ENCODE peak calls at places on chromosomes 2 and 18, in four cellular contexts. Z is mesenchymal stem cell, C is HTR-8/SVneo, U is K562. A is an unnamed sample.

GRCh38 chr2:234565201-234565600 is 68.3 kb upstream of the ARL4C start:
- DNase-seq in Z (no peak), C (no peak), U (no peak), A (no peak)

GRCh38 chr2:85741811-85742507 is 11.8 kb upstream of the ATOH8 start:
- DNase-seq in Z (peak), C (peak), U (no peak), A (peak)

GRCh38 chr2:20476950-20477349 is 30.1 kb downstream of the RHOB start:
- DNase-seq in Z (no peak), C (no peak), U (no peak), A (no peak)

GRCh38 chr2:43220982-43221659 is 5.3 kb downstream of the ZFP36L2 start:
- DNase-seq in Z (peak), C (no peak), U (peak), A (peak)

GRCh38 chr2:240603846-240604245 is 17.3 kb downstream of the CAPN10 start:
- DNase-seq in Z (no peak), C (no peak), U (no peak), A (no peak)

GRCh38 chr2:167134381-167135072 is 246.2 kb downstream of the XIRP2 start:
- DNase-seq in Z (peak), C (peak), U (no peak), A (peak)

GRCh38 chr2:144660518-144661316 is 140.8 kb upstream of the ZEB2 start:
- DNase-seq in Z (peak), C (no peak), U (peak), A (peak)

GRCh38 chr18:36294031-36294430 is 3.5 kb upstream of the FHOD3 start:
- DNase-seq in Z (no peak), C (no peak), U (no peak), A (peak)

GRCh38 chr2:28579606-28580005 is 83.7 kb downstream of the PLB1 start:
- DNase-seq in Z (no peak), C (no peak), U (no peak), A (no peak)

GRCh38 chr2:108533832-108534576 is at the start of gene LIMS1:
- DNase-seq in Z (peak), C (peak), U (peak), A (peak)

GRCh38 chr18:36441872-36442271 is 144.4 kb downstream of the FHOD3 start:
- DNase-seq in Z (peak), C (no peak), U (no peak), A (peak)

GRCh38 chr18:48216639-48217280 is 192.4 kb downstream of the ZBTB7C start:
- DNase-seq in Z (no peak), C (no peak), U (no peak), A (no peak)

GRCh38 chr2:99856119-99856518 is 286.3 kb downstream of the AFF3 start:
- DNase-seq in Z (no peak), C (no peak), U (no peak), A (no peak)

GRCh38 chr2:203492965-203493364 is 42.1 kb downstream of the RAPH1 start:
- DNase-seq in Z (peak), C (no peak), U (no peak), A (peak)

GRCh38 chr2:233040571-233040970 is 8.1 kb downstream of the NEU2 start:
- DNase-seq in Z (no peak), C (no peak), U (no peak), A (no peak)

GRCh38 chr2:105052773-105053172 is 14.9 kb downstream of the MRPS9 start:
- DNase-seq in Z (no peak), C (no peak), U (peak), A (peak)

GRCh38 chr18:67515987-67516431 is 511 bp downstream of the DSEL start:
- DNase-seq in Z (peak), C (peak), U (peak), A (peak)

GRCh38 chr2:98240796-98241398 is 105.4 kb upstream of the CNGA3 start:
- DNase-seq in Z (no peak), C (no peak), U (no peak), A (no peak)

GRCh38 chr2:42230891-42231290 is 61.7 kb downstream of the EML4 start:
- DNase-seq in Z (no peak), C (no peak), U (no peak), A (peak)

GRCh38 chr18:70135604-70136003 is 69.9 kb downstream of the RTTN start:
- DNase-seq in Z (peak), C (no peak), U (no peak), A (no peak)

GRCh38 chr18:58319719-58320118 is 275.7 kb downstream of the NEDD4L start:
- DNase-seq in Z (no peak), C (no peak), U (no peak), A (no peak)

GRCh38 chr2:207143474-207144190 is 22.1 kb downstream of the KLF7 start:
- DNase-seq in Z (peak), C (no peak), U (no peak), A (peak)

GRCh38 chr2:48471048-48471474 is 58.9 kb upstream of the STON1 start:
- DNase-seq in Z (peak), C (peak), U (peak), A (peak)

GRCh38 chr2:239697765-239698164 is 296.9 kb upstream of the HDAC4 start:
- DNase-seq in Z (no peak), C (no peak), U (peak), A (no peak)

GRCh38 chr2:16568998-16569397 is 96.6 kb downstream of the CYRIA start:
- DNase-seq in Z (no peak), C (no peak), U (no peak), A (no peak)

A was measured in amniotic epithelial cell.